ENCODE peak calls at places on chromosomes 2 and 18, in nine cellular contexts. C is stimulated activated CD8-positive, alpha-beta memory T cell treated with anti-CD3 and anti-CD28 coated beads, Interleukin-15, amount 100 ng/mL, for 24 hours; T is AG08396; Q is effector memory CD8-positive, alpha-beta T cell; O is suprapubic skin; S is neural crest cell; G is Ammon's horn; A is DMS153; K is choroid plexus epithelial cell. P is an unnamed sample.

GRCh38 chr18:9404565-9405060 is 70.0 kb downstream of the TWSG1 start:
- DNase-seq in C (no peak), T (no peak), Q (no peak), O (no peak), S (no peak), G (no peak), A (no peak), K (no peak), P (peak)

GRCh38 chr2:95552911-95553310 is 38.9 kb upstream of the TRIM43 start:
- DNase-seq in C (no peak), T (no peak), Q (no peak), O (no peak), S (no peak), G (peak), A (no peak), K (peak), P (no peak)

GRCh38 chr2:221205103-221205502 is 367.0 kb downstream of the EPHA4 start:
- DNase-seq in C (no peak), T (no peak), Q (no peak), O (no peak), S (no peak), G (no peak), A (peak), K (no peak), P (no peak)

GRCh38 chr18:10124071-10124470 is 210.3 kb downstream of the VAPA start:
- DNase-seq in C (no peak), T (no peak), Q (no peak), O (no peak), S (no peak), G (no peak), A (no peak), K (no peak), P (no peak)

GRCh38 chr2:237471457-237472186 is 15.4 kb upstream of the MLPH start:
- DNase-seq in C (no peak), T (peak), Q (no peak), O (peak), S (peak), G (no peak), A (peak), K (peak), P (peak)

GRCh38 chr2:29129586-29130281 is 14.5 kb downstream of the CLIP4 start:
- DNase-seq in C (no peak), T (no peak), Q (no peak), O (no peak), S (no peak), G (no peak), A (no peak), K (peak), P (no peak)

GRCh38 chr2:239742377-239742776 is 282.8 kb downstream of the NDUFA10 start:
- DNase-seq in C (no peak), T (no peak), Q (no peak), O (no peak), S (no peak), G (no peak), A (no peak), K (no peak), P (no peak)

GRCh38 chr18:23872701-23873550 is 141.6 kb upstream of the TTC39C start:
- DNase-seq in C (no peak), T (no peak), Q (peak), O (no peak), S (no peak), G (no peak), A (peak), K (no peak), P (no peak)

GRCh38 chr2:12897181-12897580 is 180.4 kb downstream of the TRIB2 start:
- DNase-seq in C (no peak), T (no peak), Q (no peak), O (no peak), S (no peak), G (no peak), A (no peak), K (peak), P (no peak)

GRCh38 chr2:19839438-19839837 is 62.3 kb downstream of the TTC32 start:
- DNase-seq in C (no peak), T (no peak), Q (no peak), O (no peak), S (no peak), G (no peak), A (no peak), K (no peak), P (no peak)

GRCh38 chr2:192126426-192126825 is 68.3 kb downstream of the TMEFF2 start:
- DNase-seq in C (no peak), T (no peak), Q (no peak), O (no peak), S (no peak), G (no peak), A (no peak), K (no peak), P (no peak)

GRCh38 chr2:64645014-64645418 is 8.7 kb downstream of the SERTAD2 start:
- DNase-seq in C (no peak), T (peak), Q (no peak), O (no peak), S (peak), G (no peak), A (peak), K (peak), P (no peak)

GRCh38 chr18:67302043-67302442 is 214.5 kb downstream of the DSEL start:
- DNase-seq in C (no peak), T (no peak), Q (no peak), O (no peak), S (no peak), G (no peak), A (no peak), K (peak), P (no peak)

GRCh38 chr2:173109253-173110188 is 33.9 kb downstream of the MAP3K20 start:
- DNase-seq in C (no peak), T (peak), Q (no peak), O (no peak), S (no peak), G (no peak), A (no peak), K (peak), P (no peak)

GRCh38 chr2:184681642-184682321 is 83.5 kb downstream of the ZNF804A start:
- DNase-seq in C (no peak), T (no peak), Q (no peak), O (no peak), S (no peak), G (no peak), A (no peak), K (no peak), P (no peak)

GRCh38 chr2:110120171-110121051 is 4.8 kb upstream of the MALL start:
- DNase-seq in C (no peak), T (no peak), Q (no peak), O (no peak), S (no peak), G (no peak), A (no peak), K (no peak), P (no peak)

GRCh38 chr2:38443021-38443541 is 66.0 kb upstream of the ATL2 start:
- DNase-seq in C (no peak), T (no peak), Q (no peak), O (no peak), S (no peak), G (peak), A (no peak), K (peak), P (no peak)

GRCh38 chr2:39666489-39667141 is 898 bp downstream of the TMEM178A start:
- DNase-seq in C (no peak), T (peak), Q (no peak), O (no peak), S (peak), G (no peak), A (no peak), K (no peak), P (peak)

GRCh38 chr2:241772063-241772499 is 4.5 kb upstream of the GAL3ST2 start:
- DNase-seq in C (no peak), T (no peak), Q (peak), O (no peak), S (no peak), G (no peak), A (no peak), K (no peak), P (peak)

GRCh38 chr2:240965296-240965904 is 33.0 kb upstream of the SNED1 start:
- DNase-seq in C (no peak), T (no peak), Q (no peak), O (peak), S (no peak), G (no peak), A (no peak), K (no peak), P (no peak)

GRCh38 chr2:87403893-87404175 is 344.1 kb upstream of the PLGLB2 start:
- DNase-seq in C (no peak), T (no peak), Q (no peak), O (no peak), S (no peak), G (no peak), A (no peak), K (no peak), P (no peak)

GRCh38 chr2:6927186-6927585 is 10.0 kb downstream of the RNF144A start:
- DNase-seq in C (no peak), T (no peak), Q (no peak), O (peak), S (no peak), G (no peak), A (no peak), K (peak), P (no peak)

GRCh38 chr2:231535961-231536360 is 5.7 kb upstream of the NMUR1 start:
- DNase-seq in C (no peak), T (no peak), Q (no peak), O (no peak), S (no peak), G (no peak), A (no peak), K (no peak), P (no peak)

GRCh38 chr2:238509151-238509820 is 82.6 kb downstream of the ASB1 start:
- DNase-seq in C (no peak), T (no peak), Q (no peak), O (no peak), S (no peak), G (no peak), A (no peak), K (peak), P (no peak)

GRCh38 chr2:239316562-239317465 is 84.0 kb downstream of the HDAC4 start:
- DNase-seq in C (no peak), T (peak), Q (no peak), O (peak), S (no peak), G (peak), A (no peak), K (no peak), P (no peak)

GRCh38 chr18:62399781-62400308 is 74.7 kb downstream of the TNFRSF11A start:
- DNase-seq in C (no peak), T (no peak), Q (no peak), O (no peak), S (no peak), G (no peak), A (peak), K (peak), P (no peak)

GRCh38 chr18:2964349-2965010 is 48.5 kb downstream of the LPIN2 start:
- DNase-seq in C (no peak), T (no peak), Q (no peak), O (no peak), S (no peak), G (no peak), A (no peak), K (no peak), P (no peak)

GRCh38 chr2:221283896-221284295 is 288.2 kb downstream of the EPHA4 start:
- DNase-seq in C (no peak), T (no peak), Q (no peak), O (no peak), S (no peak), G (no peak), A (no peak), K (no peak), P (no peak)

GRCh38 chr2:75709297-75709696 is 1.4 kb downstream of the GCFC2 start:
- DNase-seq in C (no peak), T (no peak), Q (no peak), O (no peak), S (no peak), G (no peak), A (no peak), K (no peak), P (no peak)

GRCh38 chr2:72983500-72984039 is 66.3 kb downstream of the EMX1 start:
- DNase-seq in C (no peak), T (no peak), Q (no peak), O (no peak), S (no peak), G (no peak), A (peak), K (no peak), P (no peak)

GRCh38 chr2:202432776-202433175 is 56.6 kb downstream of the BMPR2 start:
- DNase-seq in C (no peak), T (no peak), Q (no peak), O (no peak), S (no peak), G (no peak), A (no peak), K (no peak), P (no peak)

P was measured in GM13977.